ENCODE peak calls at places on chromosomes 1 and 21, in ten cellular contexts. One of them, this sample, is unnamed.

GRCh38 chr1:206059354-206059915 is 6.5 kb downstream of the RHEX start:
- DNase-seq in endodermal cell: peak; percentile 15
- DNase-seq in neural crest cell: no peak
- DNase-seq in HFF-Myc: no peak
- DNase-seq in CD8-positive, alpha-beta T cell: no peak
- DNase-seq in gastrocnemius medialis: no peak
- DNase-seq in neural progenitor cell: no peak
- DNase-seq in cardiac muscle cell: no peak
- DNase-seq in SK-N-SH: no peak
- DNase-seq in progenitor cell of endocrine pancreas: no peak
- DNase-seq in this sample: no peak

GRCh38 chr1:21297975-21298374 is 7.7 kb upstream of the ECE1 start:
- DNase-seq in endodermal cell: no peak
- DNase-seq in neural crest cell: no peak
- DNase-seq in HFF-Myc: no peak
- DNase-seq in CD8-positive, alpha-beta T cell: no peak
- DNase-seq in gastrocnemius medialis: no peak
- DNase-seq in neural progenitor cell: no peak
- DNase-seq in cardiac muscle cell: peak; percentile 60
- DNase-seq in SK-N-SH: no peak
- DNase-seq in progenitor cell of endocrine pancreas: no peak
- DNase-seq in this sample: no peak

GRCh38 chr1:154877370-154877974 is 7.4 kb upstream of the KCNN3 start:
- DNase-seq in endodermal cell: peak; percentile 46
- DNase-seq in neural crest cell: no peak
- DNase-seq in HFF-Myc: no peak
- DNase-seq in CD8-positive, alpha-beta T cell: no peak
- DNase-seq in gastrocnemius medialis: no peak
- DNase-seq in neural progenitor cell: no peak
- DNase-seq in cardiac muscle cell: peak; percentile 32
- DNase-seq in SK-N-SH: no peak
- DNase-seq in progenitor cell of endocrine pancreas: no peak
- DNase-seq in this sample: no peak

GRCh38 chr1:174626031-174627020 is 178.6 kb downstream of the GPR52 start:
- DNase-seq in endodermal cell: no peak
- DNase-seq in neural crest cell: no peak
- DNase-seq in HFF-Myc: no peak
- DNase-seq in CD8-positive, alpha-beta T cell: no peak
- DNase-seq in gastrocnemius medialis: no peak
- DNase-seq in neural progenitor cell: peak; percentile 7
- DNase-seq in cardiac muscle cell: no peak
- DNase-seq in SK-N-SH: no peak
- DNase-seq in progenitor cell of endocrine pancreas: no peak
- DNase-seq in this sample: no peak

GRCh38 chr1:78171736-78172590 is 126.2 kb downstream of the GIPC2 start:
- DNase-seq in endodermal cell: no peak
- DNase-seq in neural crest cell: no peak
- DNase-seq in HFF-Myc: no peak
- DNase-seq in CD8-positive, alpha-beta T cell: no peak
- DNase-seq in gastrocnemius medialis: no peak
- DNase-seq in neural progenitor cell: no peak
- DNase-seq in cardiac muscle cell: peak; percentile 70
- DNase-seq in SK-N-SH: no peak
- DNase-seq in progenitor cell of endocrine pancreas: no peak
- DNase-seq in this sample: no peak

GRCh38 chr1:216929870-216930582 is 206.8 kb upstream of the ESRRG start:
- DNase-seq in endodermal cell: no peak
- DNase-seq in neural crest cell: no peak
- DNase-seq in HFF-Myc: no peak
- DNase-seq in CD8-positive, alpha-beta T cell: no peak
- DNase-seq in gastrocnemius medialis: no peak
- DNase-seq in neural progenitor cell: no peak
- DNase-seq in cardiac muscle cell: peak; percentile 12
- DNase-seq in SK-N-SH: no peak
- DNase-seq in progenitor cell of endocrine pancreas: no peak
- DNase-seq in this sample: no peak

GRCh38 chr1:158248122-158248521 is 6.1 kb upstream of the CD1A start:
- DNase-seq in endodermal cell: no peak
- DNase-seq in neural crest cell: no peak
- DNase-seq in HFF-Myc: no peak
- DNase-seq in CD8-positive, alpha-beta T cell: no peak
- DNase-seq in gastrocnemius medialis: no peak
- DNase-seq in neural progenitor cell: no peak
- DNase-seq in cardiac muscle cell: no peak
- DNase-seq in SK-N-SH: no peak
- DNase-seq in progenitor cell of endocrine pancreas: no peak
- DNase-seq in this sample: no peak

GRCh38 chr1:110305875-110306420 is 33.2 kb upstream of the RBM15 start:
- DNase-seq in endodermal cell: no peak
- DNase-seq in neural crest cell: no peak
- DNase-seq in HFF-Myc: no peak
- DNase-seq in CD8-positive, alpha-beta T cell: no peak
- DNase-seq in gastrocnemius medialis: no peak
- DNase-seq in neural progenitor cell: no peak
- DNase-seq in cardiac muscle cell: no peak
- DNase-seq in SK-N-SH: no peak
- DNase-seq in progenitor cell of endocrine pancreas: no peak
- DNase-seq in this sample: no peak

GRCh38 chr1:59135761-59136255 is 161.1 kb upstream of the FGGY start:
- DNase-seq in endodermal cell: no peak
- DNase-seq in neural crest cell: no peak
- DNase-seq in HFF-Myc: no peak
- DNase-seq in CD8-positive, alpha-beta T cell: no peak
- DNase-seq in gastrocnemius medialis: no peak
- DNase-seq in neural progenitor cell: no peak
- DNase-seq in cardiac muscle cell: no peak
- DNase-seq in SK-N-SH: no peak
- DNase-seq in progenitor cell of endocrine pancreas: no peak
- DNase-seq in this sample: no peak

GRCh38 chr1:43383449-43383848 is 6.2 kb downstream of the MED8 start:
- DNase-seq in endodermal cell: no peak
- DNase-seq in neural crest cell: no peak
- DNase-seq in HFF-Myc: no peak
- DNase-seq in CD8-positive, alpha-beta T cell: no peak
- DNase-seq in gastrocnemius medialis: no peak
- DNase-seq in neural progenitor cell: no peak
- DNase-seq in cardiac muscle cell: no peak
- DNase-seq in SK-N-SH: no peak
- DNase-seq in progenitor cell of endocrine pancreas: no peak
- DNase-seq in this sample: no peak

GRCh38 chr1:47950481-47950880 is 46.7 kb downstream of the TRABD2B start:
- DNase-seq in endodermal cell: no peak
- DNase-seq in neural crest cell: no peak
- DNase-seq in HFF-Myc: no peak
- DNase-seq in CD8-positive, alpha-beta T cell: no peak
- DNase-seq in gastrocnemius medialis: no peak
- DNase-seq in neural progenitor cell: no peak
- DNase-seq in cardiac muscle cell: no peak
- DNase-seq in SK-N-SH: no peak
- DNase-seq in progenitor cell of endocrine pancreas: no peak
- DNase-seq in this sample: no peak

GRCh38 chr1:36769886-36770830 is 264.2 kb downstream of the GRIK3 start:
- DNase-seq in endodermal cell: peak; percentile 81
- DNase-seq in neural crest cell: no peak
- DNase-seq in HFF-Myc: no peak
- DNase-seq in CD8-positive, alpha-beta T cell: no peak
- DNase-seq in gastrocnemius medialis: no peak
- DNase-seq in neural progenitor cell: no peak
- DNase-seq in cardiac muscle cell: no peak
- DNase-seq in SK-N-SH: no peak
- DNase-seq in progenitor cell of endocrine pancreas: no peak
- DNase-seq in this sample: no peak

GRCh38 chr1:207619833-207620572 is 24.9 kb upstream of the CR1L start:
- DNase-seq in endodermal cell: peak; percentile 63
- DNase-seq in neural crest cell: no peak
- DNase-seq in HFF-Myc: peak; percentile 42
- DNase-seq in CD8-positive, alpha-beta T cell: no peak
- DNase-seq in gastrocnemius medialis: no peak
- DNase-seq in neural progenitor cell: peak; percentile 73
- DNase-seq in cardiac muscle cell: peak; percentile 66
- DNase-seq in SK-N-SH: peak; percentile 45
- DNase-seq in progenitor cell of endocrine pancreas: no peak
- DNase-seq in this sample: no peak

GRCh38 chr1:207620573-207620893 is 24.4 kb upstream of the CR1L start:
- DNase-seq in endodermal cell: no peak
- DNase-seq in neural crest cell: no peak
- DNase-seq in HFF-Myc: no peak
- DNase-seq in CD8-positive, alpha-beta T cell: no peak
- DNase-seq in gastrocnemius medialis: no peak
- DNase-seq in neural progenitor cell: no peak
- DNase-seq in cardiac muscle cell: no peak
- DNase-seq in SK-N-SH: no peak
- DNase-seq in progenitor cell of endocrine pancreas: no peak
- DNase-seq in this sample: no peak
- TF ChIP-seq CTCF in endodermal cell: no peak
- TF ChIP-seq CTCF in neural crest cell: peak; percentile 17
- TF ChIP-seq CTCF in HFF-Myc: no peak
- TF ChIP-seq CTCF in CD8-positive, alpha-beta T cell: no peak
- TF ChIP-seq CTCF in gastrocnemius medialis: no peak
- TF ChIP-seq CTCF in neural progenitor cell: no peak
- TF ChIP-seq CTCF in cardiac muscle cell: no peak
- TF ChIP-seq CTCF in SK-N-SH: no peak
- TF ChIP-seq CTCF in progenitor cell of endocrine pancreas: no peak
- TF ChIP-seq CTCF in this sample: no peak

DNA sequence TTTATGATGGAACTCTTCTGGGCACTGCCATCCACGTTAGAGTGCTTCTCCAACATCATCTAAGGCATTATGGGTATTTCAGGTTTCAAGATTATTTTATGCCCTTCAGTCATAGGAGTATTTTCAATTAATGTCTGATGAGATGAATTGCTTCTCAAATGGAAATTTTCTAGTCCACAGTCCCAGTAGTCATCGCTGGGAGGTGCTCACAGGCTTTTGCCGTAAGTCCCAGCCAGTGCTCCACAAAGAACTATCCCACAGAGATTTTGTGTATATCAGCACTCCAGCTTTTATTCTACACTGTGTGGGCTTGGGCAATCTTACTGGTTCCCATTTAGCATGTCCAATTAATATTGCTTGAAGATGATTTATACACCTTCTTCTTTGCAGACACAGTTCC is 61.0 kb downstream of the SMYD2 start:
- DNase-seq in endodermal cell: no peak
- DNase-seq in neural crest cell: no peak
- DNase-seq in HFF-Myc: no peak
- DNase-seq in CD8-positive, alpha-beta T cell: no peak
- DNase-seq in gastrocnemius medialis: no peak
- DNase-seq in neural progenitor cell: no peak
- DNase-seq in cardiac muscle cell: no peak
- DNase-seq in SK-N-SH: no peak
- DNase-seq in progenitor cell of endocrine pancreas: no peak
- DNase-seq in this sample: no peak
- TF ChIP-seq CTCF in endodermal cell: peak; percentile 40
- TF ChIP-seq CTCF in neural crest cell: no peak
- TF ChIP-seq CTCF in HFF-Myc: no peak
- TF ChIP-seq CTCF in CD8-positive, alpha-beta T cell: no peak
- TF ChIP-seq CTCF in gastrocnemius medialis: no peak
- TF ChIP-seq CTCF in neural progenitor cell: peak; percentile 10
- TF ChIP-seq CTCF in cardiac muscle cell: peak; percentile 5
- TF ChIP-seq CTCF in SK-N-SH: no peak
- TF ChIP-seq CTCF in progenitor cell of endocrine pancreas: no peak
- TF ChIP-seq CTCF in this sample: peak; percentile 3

GRCh38 chr21:46097826-46098286 is at the start of gene COL6A2:
- DNase-seq in endodermal cell: peak; percentile 91
- DNase-seq in neural crest cell: peak; percentile 55
- DNase-seq in HFF-Myc: no peak
- DNase-seq in CD8-positive, alpha-beta T cell: peak; percentile 57
- DNase-seq in gastrocnemius medialis: no peak
- DNase-seq in neural progenitor cell: peak; percentile 84
- DNase-seq in cardiac muscle cell: peak; percentile 77
- DNase-seq in SK-N-SH: peak; percentile 97
- DNase-seq in progenitor cell of endocrine pancreas: peak; percentile 47
- DNase-seq in this sample: no peak
- TF ChIP-seq CTCF in endodermal cell: peak; percentile 62
- TF ChIP-seq CTCF in neural crest cell: peak; percentile 43
- TF ChIP-seq CTCF in HFF-Myc: no peak
- TF ChIP-seq CTCF in CD8-positive, alpha-beta T cell: no peak
- TF ChIP-seq CTCF in gastrocnemius medialis: no peak
- TF ChIP-seq CTCF in neural progenitor cell: peak; percentile 35
- TF ChIP-seq CTCF in cardiac muscle cell: peak; percentile 31
- TF ChIP-seq CTCF in SK-N-SH: peak; percentile 30
- TF ChIP-seq CTCF in progenitor cell of endocrine pancreas: peak; percentile 33
- TF ChIP-seq CTCF in this sample: peak; percentile 14

GRCh38 chr1:202004711-202005110 is 5.7 kb upstream of the ELF3 start:
- DNase-seq in endodermal cell: no peak
- DNase-seq in neural crest cell: no peak
- DNase-seq in HFF-Myc: no peak
- DNase-seq in CD8-positive, alpha-beta T cell: no peak
- DNase-seq in gastrocnemius medialis: no peak
- DNase-seq in neural progenitor cell: no peak
- DNase-seq in cardiac muscle cell: no peak
- DNase-seq in SK-N-SH: no peak
- DNase-seq in progenitor cell of endocrine pancreas: no peak
- DNase-seq in this sample: no peak

GRCh38 chr1:202007279-202007678 is 3.1 kb upstream of the ELF3 start:
- DNase-seq in endodermal cell: no peak
- DNase-seq in neural crest cell: no peak
- DNase-seq in HFF-Myc: no peak
- DNase-seq in CD8-positive, alpha-beta T cell: no peak
- DNase-seq in gastrocnemius medialis: no peak
- DNase-seq in neural progenitor cell: no peak
- DNase-seq in cardiac muscle cell: no peak
- DNase-seq in SK-N-SH: no peak
- DNase-seq in progenitor cell of endocrine pancreas: no peak
- DNase-seq in this sample: no peak

GRCh38 chr1:202002447-202002846 is 7.9 kb upstream of the ELF3 start:
- DNase-seq in endodermal cell: no peak
- DNase-seq in neural crest cell: no peak
- DNase-seq in HFF-Myc: no peak
- DNase-seq in CD8-positive, alpha-beta T cell: no peak
- DNase-seq in gastrocnemius medialis: no peak
- DNase-seq in neural progenitor cell: no peak
- DNase-seq in cardiac muscle cell: no peak
- DNase-seq in SK-N-SH: no peak
- DNase-seq in progenitor cell of endocrine pancreas: no peak
- DNase-seq in this sample: no peak

GRCh38 chr1:202007703-202008489 is 2.5 kb upstream of the ELF3 start:
- DNase-seq in endodermal cell: peak; percentile 93
- DNase-seq in neural crest cell: no peak
- DNase-seq in HFF-Myc: no peak
- DNase-seq in CD8-positive, alpha-beta T cell: no peak
- DNase-seq in gastrocnemius medialis: no peak
- DNase-seq in neural progenitor cell: no peak
- DNase-seq in cardiac muscle cell: peak; percentile 49
- DNase-seq in SK-N-SH: no peak
- DNase-seq in progenitor cell of endocrine pancreas: peak; percentile 81
- DNase-seq in this sample: no peak

GRCh38 chr1:202005958-202006357 is 4.4 kb upstream of the ELF3 start:
- DNase-seq in endodermal cell: peak; percentile 60
- DNase-seq in neural crest cell: no peak
- DNase-seq in HFF-Myc: no peak
- DNase-seq in CD8-positive, alpha-beta T cell: no peak
- DNase-seq in gastrocnemius medialis: no peak
- DNase-seq in neural progenitor cell: no peak
- DNase-seq in cardiac muscle cell: peak; percentile 32
- DNase-seq in SK-N-SH: no peak
- DNase-seq in progenitor cell of endocrine pancreas: no peak
- DNase-seq in this sample: no peak
- TF ChIP-seq CTCF in endodermal cell: peak; percentile 82
- TF ChIP-seq CTCF in neural crest cell: peak; percentile 61
- TF ChIP-seq CTCF in HFF-Myc: peak; percentile 33
- TF ChIP-seq CTCF in CD8-positive, alpha-beta T cell: no peak
- TF ChIP-seq CTCF in gastrocnemius medialis: peak; percentile 13
- TF ChIP-seq CTCF in neural progenitor cell: peak; percentile 57
- TF ChIP-seq CTCF in cardiac muscle cell: peak; percentile 38
- TF ChIP-seq CTCF in SK-N-SH: peak; percentile 67
- TF ChIP-seq CTCF in progenitor cell of endocrine pancreas: peak; percentile 55
- TF ChIP-seq CTCF in this sample: peak; percentile 31

GRCh38 chr1:3817138-3817740 is 20.9 kb upstream of the LRRC47 start:
- DNase-seq in endodermal cell: no peak
- DNase-seq in neural crest cell: no peak
- DNase-seq in HFF-Myc: no peak
- DNase-seq in CD8-positive, alpha-beta T cell: no peak
- DNase-seq in gastrocnemius medialis: no peak
- DNase-seq in neural progenitor cell: no peak
- DNase-seq in cardiac muscle cell: no peak
- DNase-seq in SK-N-SH: no peak
- DNase-seq in progenitor cell of endocrine pancreas: no peak
- DNase-seq in this sample: no peak
- TF ChIP-seq CTCF in endodermal cell: no peak
- TF ChIP-seq CTCF in neural crest cell: no peak
- TF ChIP-seq CTCF in HFF-Myc: no peak
- TF ChIP-seq CTCF in CD8-positive, alpha-beta T cell: no peak
- TF ChIP-seq CTCF in gastrocnemius medialis: no peak
- TF ChIP-seq CTCF in neural progenitor cell: no peak
- TF ChIP-seq CTCF in cardiac muscle cell: no peak
- TF ChIP-seq CTCF in SK-N-SH: no peak
- TF ChIP-seq CTCF in progenitor cell of endocrine pancreas: no peak
- TF ChIP-seq CTCF in this sample: no peak

This sample was measured in AG09319.